ENCODE peak calls at places on chromosomes 13 and 19, in six cellular contexts. O is sciatic nerve; U is activated CD8-positive, alpha-beta memory T cell treated with anti-CD3 and anti-CD28 coated beads for 48 hours; Q is left cardiac atrium; L is neuronal stem cell; G is AG08396. P is an unnamed sample.

GRCh38 chr13:109795021-109795420 is 8.6 kb upstream of the IRS2 start:
- DNase-seq in Q (no peak), L (no peak), G (no peak), O (no peak), U (no peak), P (no peak)

GRCh38 chr19:1882089-1882785 is 3.1 kb downstream of the ABHD17A start:
- DNase-seq in O (no peak), G (no peak), L (no peak), U (no peak), Q (no peak), P (no peak)

GRCh38 chr19:48553676-48554384 is 1.9 kb downstream of the SULT2B1 start:
- DNase-seq in L (no peak), U (no peak), G (peak), Q (no peak), O (no peak), P (no peak)

GRCh38 chr13:75514080-75515040 is 23.3 kb downstream of the COMMD6 start:
- DNase-seq in G (no peak), Q (no peak), U (no peak), L (no peak), O (no peak), P (no peak)

GRCh38 chr19:41456342-41456918 is 13.5 kb downstream of the ERICH4 start:
- DNase-seq in L (no peak), U (no peak), G (peak), O (no peak), Q (no peak), P (peak)

GRCh38 chr13:30049692-30050091 is 199.3 kb upstream of the UBL3 start:
- DNase-seq in U (no peak), Q (peak), O (no peak), L (no peak), G (no peak), P (no peak)

GRCh38 chr13:98598043-98598442 is 21.1 kb upstream of the STK24 start:
- DNase-seq in O (no peak), G (no peak), L (no peak), Q (no peak), U (no peak), P (no peak)

GRCh38 chr13:27264181-27264580 is 6.4 kb upstream of the RASL11A start:
- DNase-seq in U (no peak), L (no peak), Q (peak), O (no peak), G (peak), P (peak)

GRCh38 chr13:48400090-48400694 is 12.7 kb downstream of the LPAR6 start:
- DNase-seq in Q (no peak), G (no peak), L (no peak), O (no peak), U (no peak), P (no peak)